ENCODE peak calls at places on chromosomes 1 and 21, in ten cellular contexts. L is Calu3; Z is CD8-positive, alpha-beta T cell; C is tibial nerve; Y is astrocyte; T is WTC11; G is fibroblast of mammary gland; M is brain microvascular endothelial cell; Q is mammary epithelial cell; U is MM.1S. A is an unnamed sample.

GRCh38 chr21:22145555-22145954 is 1147.3 kb downstream of the NCAM2 start:
- DNase-seq in L (no peak), Z (no peak), C (no peak), Y (no peak), T (no peak), G (no peak), M (no peak), Q (no peak), U (no peak), A (no peak)

GRCh38 chr1:17125756-17126237 is 6.5 kb upstream of the PADI2 start:
- DNase-seq in L (peak; percentile 88), Z (peak; percentile 89), C (peak; percentile 79), Y (peak; percentile 32), T (peak; percentile 96), G (peak; percentile 65), M (peak; percentile 73), Q (peak; percentile 61), U (peak; percentile 63), A (peak; percentile 86)

GRCh38 chr1:4771721-4772120 is 117.3 kb downstream of the AJAP1 start:
- DNase-seq in L (no peak), Z (no peak), C (no peak), Y (no peak), T (no peak), G (no peak), M (no peak), Q (no peak), U (no peak), A (no peak)

GRCh38 chr1:109883248-109883955 is 27.2 kb upstream of the CSF1 start:
- DNase-seq in L (no peak), Z (no peak), C (peak; percentile 41), Y (no peak), T (no peak), G (no peak), M (no peak), Q (no peak), U (no peak), A (peak; percentile 39)

GRCh38 chr1:59404725-59405124 is 107.8 kb downstream of the FGGY start:
- DNase-seq in L (no peak), Z (no peak), C (no peak), Y (no peak), T (no peak), G (no peak), M (no peak), Q (no peak), U (no peak), A (peak; percentile 33)

GRCh38 chr1:207009182-207009850 is 23.2 kb downstream of the C1orf116 start:
- DNase-seq in L (peak; percentile 79), Z (no peak), C (no peak), Y (no peak), T (no peak), G (no peak), M (no peak), Q (no peak), U (no peak), A (no peak)

GRCh38 chr1:158199840-158200239 is 19.1 kb downstream of the CD1D start:
- DNase-seq in L (peak; percentile 54), Z (no peak), C (no peak), Y (no peak), T (no peak), G (peak; percentile 21), M (no peak), Q (peak; percentile 31), U (no peak), A (peak; percentile 74)

GRCh38 chr1:1777950-1778826 is at the start of gene NADK:
- DNase-seq in L (peak; percentile 78), Z (peak; percentile 74), C (no peak), Y (no peak), T (peak; percentile 64), G (peak; percentile 39), M (no peak), Q (peak; percentile 53), U (peak; percentile 78), A (peak; percentile 44)

GRCh38 chr1:98035587-98035986 is 114.8 kb upstream of the DPYD start:
- DNase-seq in L (no peak), Z (no peak), C (no peak), Y (peak; percentile 60), T (no peak), G (no peak), M (no peak), Q (peak; percentile 38), U (no peak), A (no peak)

GRCh38 chr1:201443747-201444146 is 22.2 kb upstream of the TNNI1 start:
- DNase-seq in L (no peak), Z (no peak), C (no peak), Y (no peak), T (no peak), G (no peak), M (no peak), Q (no peak), U (no peak), A (no peak)

GRCh38 chr21:37415938-37416337 is 49.4 kb downstream of the DYRK1A start:
- DNase-seq in L (no peak), Z (no peak), C (no peak), Y (no peak), T (no peak), G (no peak), M (no peak), Q (no peak), U (no peak), A (peak; percentile 26)

GRCh38 chr1:45924736-45925135 is 121.3 kb downstream of the MAST2 start:
- DNase-seq in L (peak; percentile 41), Z (no peak), C (no peak), Y (peak; percentile 56), T (no peak), G (peak; percentile 20), M (peak; percentile 65), Q (no peak), U (no peak), A (peak; percentile 77)

GRCh38 chr1:68346192-68346808 is 103.5 kb downstream of the RPE65 start:
- DNase-seq in L (no peak), Z (no peak), C (no peak), Y (no peak), T (no peak), G (peak; percentile 63), M (no peak), Q (peak; percentile 18), U (peak; percentile 27), A (peak; percentile 52)
- TF ChIP-seq CTCF in L (peak; percentile 25), Z (no peak), C (peak; percentile 18), Y (peak; percentile 46), T (peak; percentile 29), G (peak; percentile 52), M (peak; percentile 36), Q (peak; percentile 48), U (peak; percentile 53), A (peak; percentile 48)

GRCh38 chr1:204126941-204127340 is 24.9 kb downstream of the ETNK2 start:
- DNase-seq in L (no peak), Z (no peak), C (no peak), Y (no peak), T (no peak), G (no peak), M (no peak), Q (no peak), U (no peak), A (no peak)
- TF ChIP-seq CTCF in L (no peak), Z (no peak), C (no peak), Y (no peak), T (no peak), G (no peak), M (no peak), Q (no peak), U (no peak), A (no peak)

GRCh38 chr21:15521644-15522001 is 208.2 kb upstream of the USP25 start:
- DNase-seq in L (no peak), Z (no peak), C (no peak), Y (no peak), T (no peak), G (no peak), M (no peak), Q (peak; percentile 33), U (no peak), A (no peak)

GRCh38 chr21:15517394-15517793 is 212.4 kb upstream of the USP25 start:
- DNase-seq in L (no peak), Z (no peak), C (no peak), Y (no peak), T (no peak), G (no peak), M (no peak), Q (no peak), U (no peak), A (no peak)

GRCh38 chr21:15524855-15525254 is 204.9 kb upstream of the USP25 start:
- DNase-seq in L (no peak), Z (no peak), C (no peak), Y (no peak), T (no peak), G (no peak), M (no peak), Q (no peak), U (no peak), A (no peak)

GRCh38 chr21:15522148-15522547 is 207.6 kb upstream of the USP25 start:
- DNase-seq in L (no peak), Z (no peak), C (no peak), Y (no peak), T (no peak), G (no peak), M (no peak), Q (no peak), U (no peak), A (no peak)

DNA sequence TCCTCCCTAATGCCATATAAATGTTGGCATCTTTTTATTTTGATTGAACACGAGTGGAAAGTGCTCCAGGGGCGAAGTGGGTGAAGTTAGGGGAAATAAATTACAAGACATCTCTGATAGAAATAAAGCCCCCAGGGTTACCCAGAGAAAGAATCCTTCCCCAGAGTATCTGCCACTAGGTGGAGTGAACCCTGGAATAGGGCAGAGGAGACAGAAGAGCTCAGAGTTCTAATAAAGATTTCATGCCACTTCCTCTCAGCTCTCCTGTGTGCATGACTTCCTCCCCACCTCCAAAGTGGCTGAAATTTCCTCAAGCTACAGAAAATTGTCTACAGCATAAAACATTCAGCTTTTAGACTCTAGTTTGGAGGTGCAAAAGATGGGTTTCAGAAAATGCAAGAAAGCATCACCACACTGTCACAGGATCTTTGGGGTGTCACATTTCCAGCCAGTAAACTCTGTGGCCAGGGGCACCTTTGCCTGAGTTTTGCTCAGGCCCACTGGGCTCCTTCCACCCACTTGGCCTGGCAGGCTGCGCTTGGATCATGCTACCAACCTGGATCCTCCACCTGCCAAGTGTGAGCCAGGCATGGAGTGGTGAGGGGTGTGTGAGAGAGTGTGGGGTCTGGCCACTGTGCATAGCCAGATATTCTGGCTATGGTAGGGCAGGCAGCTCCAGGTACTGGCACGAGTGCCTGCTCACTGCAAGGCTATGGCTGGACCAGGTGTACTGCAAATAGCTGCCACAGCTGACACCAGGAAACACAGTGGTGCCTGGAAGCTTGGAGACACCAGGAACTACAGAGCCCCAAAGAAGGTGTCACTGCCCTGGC is 208.8 kb upstream of the USP25 start:
- DNase-seq in L (no peak), Z (no peak), C (no peak), Y (no peak), T (no peak), G (peak; percentile 6), M (no peak), Q (no peak), U (no peak), A (peak; percentile 3)
- TF ChIP-seq CTCF in L (no peak), Z (peak; percentile 26), C (no peak), Y (no peak), T (no peak), G (peak; percentile 39), M (peak; percentile 57), Q (peak; percentile 32), U (peak; percentile 4), A (peak; percentile 44)

DNA sequence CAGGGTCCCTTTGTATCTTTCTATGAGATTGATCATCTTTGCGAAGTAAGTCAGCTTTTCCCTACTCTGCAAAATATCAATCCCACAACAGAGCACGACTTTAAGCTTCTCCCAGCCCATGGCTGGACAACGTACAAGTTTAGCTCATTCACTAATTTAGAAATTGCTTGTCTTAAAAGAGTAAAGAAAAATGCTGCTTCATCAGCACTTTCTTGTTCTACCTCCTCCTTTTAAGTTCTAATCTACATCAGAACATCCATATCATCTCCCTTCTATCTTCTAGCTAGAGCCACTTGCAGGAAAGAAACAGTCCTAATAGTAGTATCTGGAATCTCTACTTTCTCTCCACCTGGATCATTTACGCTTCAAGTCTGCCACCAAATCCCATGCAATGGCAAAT is 441.2 kb upstream of the ESRRG start:
- DNase-seq in L (no peak), Z (no peak), C (no peak), Y (no peak), T (no peak), G (no peak), M (no peak), Q (no peak), U (no peak), A (no peak)
- TF ChIP-seq CTCF in L (no peak), Z (no peak), C (no peak), Y (no peak), T (no peak), G (no peak), M (no peak), Q (no peak), U (no peak), A (no peak)